ENCODE peak calls at places on chromosomes 3 and 15, in seven cellular contexts. V is progenitor cell of endocrine pancreas; P is cardiac muscle cell; M is cerebellar cortex; H is GF-D8; W is activated T-cell treated with anti-CD3 and anti-CD28 coated beads, Interleukin-2, amount 50 U/mL, for 72 hours; N is activated CD8-positive, alpha-beta memory T cell treated with anti-CD3 and anti-CD28 coated beads, Interleukin-2, amount 10 ng/mL, durations not matched to agents 7 days and 5 days. F is an unnamed sample.

GRCh38 chr3:73512095-73512494 is 112.6 kb downstream of the PDZRN3 start:
- DNase-seq in W (no peak), N (no peak), V (no peak), M (no peak), P (no peak), H (no peak), F (no peak)

GRCh38 chr15:65303687-65304392 is 637 bp upstream of the RNU5B-1 start:
- DNase-seq in N (peak; percentile 88), H (peak; percentile 20), M (peak; percentile 66), P (peak; percentile 55), W (peak; percentile 81), V (no peak), F (peak; percentile 73)

GRCh38 chr3:188797045-188797444 is 374.7 kb upstream of the TPRG1 start:
- DNase-seq in N (no peak), H (no peak), W (no peak), M (no peak), V (no peak), P (no peak), F (no peak)

GRCh38 chr15:35089556-35089955 is 4.5 kb upstream of the NANOGP8 start:
- DNase-seq in M (no peak), V (no peak), N (no peak), P (no peak), H (no peak), W (no peak), F (no peak)

GRCh38 chr3:147213633-147214032 is 192.7 kb downstream of the ZIC4 start:
- DNase-seq in H (no peak), W (no peak), V (no peak), N (no peak), P (no peak), M (no peak), F (no peak)

GRCh38 chr15:87620393-87620792 is 636.1 kb downstream of the NTRK3 start:
- DNase-seq in M (no peak), P (no peak), V (no peak), N (no peak), H (no peak), W (no peak), F (no peak)

GRCh38 chr15:38398134-38398533 is 55.8 kb upstream of the FAM98B start:
- DNase-seq in N (no peak), M (no peak), V (no peak), W (no peak), H (no peak), P (no peak), F (no peak)

GRCh38 chr3:102979682-102980378 is 545.0 kb downstream of the ZPLD1 start:
- DNase-seq in M (no peak), H (no peak), V (no peak), W (no peak), P (no peak), N (no peak), F (peak; percentile 1)

GRCh38 chr3:25297667-25298585 is 130.1 kb upstream of the RARB start:
- DNase-seq in V (no peak), P (no peak), H (no peak), N (no peak), W (no peak), M (no peak), F (no peak)

GRCh38 chr3:126156468-126156867 is 23.9 kb downstream of the ALDH1L1 start:
- DNase-seq in V (no peak), N (peak; percentile 23), P (no peak), M (no peak), H (no peak), W (no peak), F (no peak)

GRCh38 chr3:151639096-151639740 is 94.5 kb upstream of the AADACL2 start:
- DNase-seq in V (no peak), P (no peak), N (no peak), M (no peak), H (no peak), W (no peak), F (no peak)

GRCh38 chr3:191239439-191240035 is 40.5 kb downstream of the OSTN start:
- DNase-seq in P (no peak), M (no peak), V (no peak), W (no peak), N (no peak), H (no peak), F (no peak)

GRCh38 chr15:99845009-99845408 is 111.8 kb upstream of the LYSMD4 start:
- DNase-seq in N (no peak), M (no peak), W (peak; percentile 45), P (no peak), V (no peak), H (no peak), F (no peak)

GRCh38 chr3:29468150-29468549 is 187.3 kb downstream of the RBMS3 start:
- DNase-seq in N (no peak), H (no peak), W (no peak), M (no peak), P (no peak), V (no peak), F (no peak)

F was measured in putamen.